ENCODE peak calls at places on chromosomes 2 and 18, in four cellular contexts. L, G, P and B are unnamed samples.

GRCh38 chr2:68390114-68390513 is 25.0 kb downstream of the PLEK start:
- DNase-seq in L (no peak), G (no peak), P (no peak), B (no peak)

GRCh38 chr2:86789687-86790133 is 1.0 kb downstream of the CD8A start:
- DNase-seq in L (no peak), G (no peak), P (no peak), B (no peak)

GRCh38 chr2:68734688-68735525 is at the start of gene ARHGAP25:
- DNase-seq in L (no peak), G (no peak), P (no peak), B (no peak)

GRCh38 chr2:198178766-198179165 is 374.4 kb downstream of the PLCL1 start:
- DNase-seq in L (no peak), G (no peak), P (no peak), B (no peak)

GRCh38 chr2:31945572-31945935 is 65.3 kb downstream of the MEMO1 start:
- DNase-seq in L (peak), G (no peak), P (no peak), B (no peak)

GRCh38 chr2:8285081-8285480 is 396.8 kb upstream of the ID2 start:
- DNase-seq in L (no peak), G (no peak), P (no peak), B (no peak)

GRCh38 chr18:79875531-79875919 is 75.9 kb downstream of the SLC66A2 start:
- DNase-seq in L (no peak), G (no peak), P (no peak), B (no peak)

GRCh38 chr2:84306361-84306760 is 152.7 kb downstream of the SUCLG1 start:
- DNase-seq in L (no peak), G (no peak), P (no peak), B (no peak)

GRCh38 chr2:85369500-85369899 is 14.9 kb downstream of the ELMOD3 start:
- DNase-seq in L (no peak), G (no peak), P (no peak), B (no peak)

GRCh38 chr2:121284424-121285076 is 452 bp downstream of the TFCP2L1 start:
- DNase-seq in L (no peak), G (no peak), P (no peak), B (no peak)

GRCh38 chr2:49021170-49021743 is 133.1 kb downstream of the FSHR start:
- DNase-seq in L (no peak), G (peak), P (no peak), B (no peak)

GRCh38 chr2:216083464-216084279 is 2.0 kb downstream of the TMEM169 start:
- DNase-seq in L (peak), G (no peak), P (no peak), B (peak)

GRCh38 chr2:217444509-217444908 is 558.3 kb downstream of the TNS1 start:
- DNase-seq in L (no peak), G (no peak), P (no peak), B (no peak)

GRCh38 chr2:105431367-105432088 is 32.7 kb upstream of the FHL2 start:
- DNase-seq in L (no peak), G (peak), P (no peak), B (no peak)

GRCh38 chr2:15546297-15547098 is 14.6 kb downstream of the NBAS start:
- DNase-seq in L (no peak), G (no peak), P (no peak), B (no peak)

GRCh38 chr2:151637284-151637781 is 96.9 kb downstream of the NEB start:
- DNase-seq in L (no peak), G (peak), P (no peak), B (no peak)

GRCh38 chr2:1518501-1518821 is 105.2 kb downstream of the TPO start:
- DNase-seq in L (no peak), G (no peak), P (no peak), B (no peak)

GRCh38 chr2:188808921-188809320 is 165.3 kb upstream of the COL3A1 start:
- DNase-seq in L (peak), G (no peak), P (no peak), B (no peak)

GRCh38 chr2:207475546-207475945 is 54.2 kb upstream of the CREB1 start:
- DNase-seq in L (no peak), G (no peak), P (no peak), B (no peak)
- H3K4me3 ChIP-seq in L (no peak), G (no peak), P (no peak), B (no peak)

DNA sequence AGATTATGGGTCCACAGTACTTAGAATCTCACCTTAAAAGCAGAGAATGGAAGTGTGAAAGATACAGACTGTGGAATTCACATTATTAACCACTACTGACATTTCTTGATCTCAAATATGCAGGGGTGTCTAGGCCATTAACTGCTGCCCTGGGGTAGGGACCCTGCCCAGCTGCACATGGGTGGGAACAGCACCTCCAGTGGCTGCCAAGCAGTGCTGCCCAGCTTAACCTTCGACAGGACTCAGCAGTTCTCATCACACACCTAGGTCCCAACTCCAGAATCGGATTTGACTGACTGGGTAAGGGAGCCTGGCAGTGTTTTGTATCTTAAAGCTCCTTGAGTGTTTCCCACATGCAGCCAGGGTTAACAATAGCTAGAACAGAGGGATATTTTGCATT is 14.9 kb downstream of the ERFE start:
- DNase-seq in L (no peak), G (no peak), P (no peak), B (no peak)
- TF ChIP-seq CTCF in L (peak), G (peak), P (peak), B (peak)

DNA sequence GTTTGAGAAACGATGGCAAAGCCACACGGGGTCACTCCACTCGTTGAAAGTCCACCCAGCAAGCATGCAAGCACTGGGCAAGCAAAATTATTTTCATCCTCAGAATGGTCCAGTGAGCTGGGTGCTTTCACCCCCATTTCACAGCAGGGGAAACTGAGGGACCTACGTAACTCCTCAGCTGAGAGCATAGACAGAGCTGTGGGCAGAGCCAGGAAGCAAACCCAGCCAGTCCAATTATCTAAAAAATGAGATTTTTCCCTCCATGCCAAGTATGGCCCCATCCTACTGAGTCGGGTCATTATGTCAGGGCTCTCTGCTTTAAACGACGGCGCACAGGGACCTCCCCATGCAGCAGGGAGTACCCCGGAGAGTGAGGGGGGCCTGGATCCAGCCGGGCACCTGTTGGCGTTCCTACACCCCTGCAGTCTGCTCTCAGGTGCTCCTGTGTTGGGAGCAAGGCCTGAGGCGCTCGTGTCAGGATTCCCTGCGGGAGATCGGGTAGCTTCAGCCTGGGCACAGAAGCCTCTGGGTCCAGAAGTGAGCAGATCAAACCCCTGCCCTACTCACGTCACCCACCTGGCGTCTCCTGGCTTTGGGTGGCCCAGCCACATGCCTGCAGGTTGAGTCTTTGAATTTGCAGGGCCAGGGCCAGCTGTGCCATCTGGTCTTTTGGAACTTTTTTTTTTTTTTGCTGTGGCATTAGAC is 17.3 kb downstream of the TWIST2 start:
- DNase-seq in L (no peak), G (no peak), P (no peak), B (no peak)
- H3K4me3 ChIP-seq in L (no peak), G (no peak), P (no peak), B (peak)

GRCh38 chr2:177622516-177622915 is 229.9 kb downstream of the AGPS start:
- DNase-seq in L (no peak), G (no peak), P (no peak), B (no peak)
- TF ChIP-seq CTCF in L (no peak), G (no peak), P (peak), B (peak)

GRCh38 chr2:158460632-158461297 is 4.0 kb downstream of the PKP4 start:
- DNase-seq in L (no peak), G (no peak), P (no peak), B (no peak)
- H3K4me3 ChIP-seq in L (no peak), G (no peak), P (no peak), B (peak)

GRCh38 chr2:223837290-223838061 is at the start of gene AP1S3:
- DNase-seq in L (peak), G (peak), P (peak), B (no peak)
- TF ChIP-seq CTCF in L (no peak), G (no peak), P (no peak), B (no peak)